ENCODE peak calls at places on chromosomes 11 and 22, in ten cellular contexts. One of them, this sample, is unnamed.

GRCh38 chr11:72568861-72569260 is 105.4 kb downstream of the PDE2A start:
- DNase-seq in cardiac fibroblast: no peak
- DNase-seq in A549: no peak
- DNase-seq in fibroblast of villous mesenchyme: peak; percentile 34
- DNase-seq in left ventricle myocardium inferior: no peak
- DNase-seq in ovary: no peak
- DNase-seq in right lobe of liver: no peak
- DNase-seq in fibroblast of the aortic adventitia: peak; percentile 34
- DNase-seq in transverse colon: no peak
- DNase-seq in body of pancreas: no peak
- DNase-seq in this sample: peak; percentile 35

GRCh38 chr11:118010738-118011461 is 24.7 kb downstream of the IL10RA start:
- DNase-seq in fibroblast of villous mesenchyme: no peak
- DNase-seq in right lobe of liver: peak; percentile 61
- DNase-seq in body of pancreas: peak; percentile 76
- DNase-seq in fibroblast of the aortic adventitia: no peak
- DNase-seq in A549: no peak
- DNase-seq in left ventricle myocardium inferior: peak; percentile 56
- DNase-seq in ovary: no peak
- DNase-seq in transverse colon: peak; percentile 82
- DNase-seq in cardiac fibroblast: no peak
- DNase-seq in this sample: no peak

GRCh38 chr11:11521306-11522002 is 100.4 kb downstream of the GALNT18 start:
- DNase-seq in ovary: no peak
- DNase-seq in right lobe of liver: no peak
- DNase-seq in fibroblast of villous mesenchyme: no peak
- DNase-seq in left ventricle myocardium inferior: no peak
- DNase-seq in fibroblast of the aortic adventitia: no peak
- DNase-seq in A549: no peak
- DNase-seq in body of pancreas: no peak
- DNase-seq in transverse colon: no peak
- DNase-seq in cardiac fibroblast: no peak
- DNase-seq in this sample: no peak

GRCh38 chr22:26570126-26570525 is 19.8 kb downstream of the TPST2 start:
- DNase-seq in right lobe of liver: no peak
- DNase-seq in cardiac fibroblast: no peak
- DNase-seq in fibroblast of villous mesenchyme: no peak
- DNase-seq in fibroblast of the aortic adventitia: no peak
- DNase-seq in left ventricle myocardium inferior: no peak
- DNase-seq in A549: no peak
- DNase-seq in ovary: no peak
- DNase-seq in transverse colon: no peak
- DNase-seq in body of pancreas: no peak
- DNase-seq in this sample: no peak

GRCh38 chr11:80034801-80035200 is 594.0 kb upstream of the TENM4 start:
- DNase-seq in body of pancreas: no peak
- DNase-seq in A549: no peak
- DNase-seq in right lobe of liver: no peak
- DNase-seq in transverse colon: no peak
- DNase-seq in left ventricle myocardium inferior: no peak
- DNase-seq in ovary: no peak
- DNase-seq in fibroblast of villous mesenchyme: no peak
- DNase-seq in fibroblast of the aortic adventitia: no peak
- DNase-seq in cardiac fibroblast: no peak
- DNase-seq in this sample: no peak

GRCh38 chr11:44622721-44623258 is 57.3 kb downstream of the CD82 start:
- DNase-seq in transverse colon: no peak
- DNase-seq in left ventricle myocardium inferior: no peak
- DNase-seq in A549: no peak
- DNase-seq in ovary: peak; percentile 16
- DNase-seq in body of pancreas: no peak
- DNase-seq in right lobe of liver: no peak
- DNase-seq in cardiac fibroblast: no peak
- DNase-seq in fibroblast of villous mesenchyme: no peak
- DNase-seq in fibroblast of the aortic adventitia: no peak
- DNase-seq in this sample: no peak

GRCh38 chr11:80441821-80442220 is 1001.0 kb upstream of the TENM4 start:
- DNase-seq in fibroblast of the aortic adventitia: no peak
- DNase-seq in ovary: no peak
- DNase-seq in body of pancreas: no peak
- DNase-seq in fibroblast of villous mesenchyme: no peak
- DNase-seq in A549: no peak
- DNase-seq in right lobe of liver: no peak
- DNase-seq in transverse colon: no peak
- DNase-seq in cardiac fibroblast: no peak
- DNase-seq in left ventricle myocardium inferior: no peak
- DNase-seq in this sample: no peak

GRCh38 chr11:3906166-3906565 is 50.7 kb downstream of the STIM1 start:
- DNase-seq in fibroblast of the aortic adventitia: no peak
- DNase-seq in transverse colon: no peak
- DNase-seq in ovary: no peak
- DNase-seq in A549: peak; percentile 20
- DNase-seq in right lobe of liver: no peak
- DNase-seq in body of pancreas: no peak
- DNase-seq in cardiac fibroblast: no peak
- DNase-seq in fibroblast of villous mesenchyme: no peak
- DNase-seq in left ventricle myocardium inferior: no peak
- DNase-seq in this sample: no peak

GRCh38 chr22:30714062-30714461 is 19.4 kb downstream of the OSBP2 start:
- DNase-seq in left ventricle myocardium inferior: no peak
- DNase-seq in A549: no peak
- DNase-seq in right lobe of liver: no peak
- DNase-seq in body of pancreas: no peak
- DNase-seq in ovary: no peak
- DNase-seq in fibroblast of villous mesenchyme: no peak
- DNase-seq in transverse colon: no peak
- DNase-seq in fibroblast of the aortic adventitia: no peak
- DNase-seq in cardiac fibroblast: no peak
- DNase-seq in this sample: no peak

GRCh38 chr11:119445356-119445755 is 22.4 kb upstream of the THY1 start:
- DNase-seq in ovary: no peak
- DNase-seq in fibroblast of the aortic adventitia: no peak
- DNase-seq in transverse colon: no peak
- DNase-seq in fibroblast of villous mesenchyme: no peak
- DNase-seq in cardiac fibroblast: no peak
- DNase-seq in left ventricle myocardium inferior: no peak
- DNase-seq in body of pancreas: no peak
- DNase-seq in A549: no peak
- DNase-seq in right lobe of liver: no peak
- DNase-seq in this sample: peak; percentile 52

GRCh38 chr11:119615003-119615878 is 113.8 kb downstream of the NECTIN1 start:
- DNase-seq in fibroblast of the aortic adventitia: peak; percentile 80
- DNase-seq in cardiac fibroblast: peak; percentile 75
- DNase-seq in transverse colon: no peak
- DNase-seq in ovary: no peak
- DNase-seq in body of pancreas: peak; percentile 46
- DNase-seq in fibroblast of villous mesenchyme: peak; percentile 81
- DNase-seq in right lobe of liver: no peak
- DNase-seq in A549: peak; percentile 65
- DNase-seq in left ventricle myocardium inferior: no peak
- DNase-seq in this sample: peak; percentile 68

GRCh38 chr22:40368016-40368415 is 2.4 kb upstream of the SGSM3 start:
- DNase-seq in body of pancreas: no peak
- DNase-seq in ovary: no peak
- DNase-seq in cardiac fibroblast: no peak
- DNase-seq in A549: no peak
- DNase-seq in fibroblast of villous mesenchyme: no peak
- DNase-seq in right lobe of liver: no peak
- DNase-seq in left ventricle myocardium inferior: no peak
- DNase-seq in fibroblast of the aortic adventitia: no peak
- DNase-seq in transverse colon: no peak
- DNase-seq in this sample: no peak

GRCh38 chr11:1631066-1631568 is 1.5 kb downstream of the KRTAP5-5 start:
- DNase-seq in left ventricle myocardium inferior: no peak
- DNase-seq in ovary: no peak
- DNase-seq in cardiac fibroblast: no peak
- DNase-seq in transverse colon: no peak
- DNase-seq in A549: no peak
- DNase-seq in right lobe of liver: no peak
- DNase-seq in body of pancreas: no peak
- DNase-seq in fibroblast of villous mesenchyme: no peak
- DNase-seq in fibroblast of the aortic adventitia: no peak
- DNase-seq in this sample: no peak

GRCh38 chr11:117733311-117733710 is 63.7 kb downstream of the DSCAML1 start:
- DNase-seq in fibroblast of the aortic adventitia: no peak
- DNase-seq in cardiac fibroblast: no peak
- DNase-seq in body of pancreas: no peak
- DNase-seq in ovary: no peak
- DNase-seq in left ventricle myocardium inferior: no peak
- DNase-seq in A549: no peak
- DNase-seq in fibroblast of villous mesenchyme: no peak
- DNase-seq in transverse colon: no peak
- DNase-seq in right lobe of liver: no peak
- DNase-seq in this sample: no peak

GRCh38 chr22:30132290-30132996 is 52.2 kb downstream of the HORMAD2 start:
- DNase-seq in right lobe of liver: no peak
- DNase-seq in ovary: no peak
- DNase-seq in fibroblast of the aortic adventitia: no peak
- DNase-seq in cardiac fibroblast: no peak
- DNase-seq in left ventricle myocardium inferior: no peak
- DNase-seq in body of pancreas: no peak
- DNase-seq in A549: no peak
- DNase-seq in transverse colon: no peak
- DNase-seq in fibroblast of villous mesenchyme: no peak
- DNase-seq in this sample: no peak

GRCh38 chr11:28735511-28735910 is 627.3 kb downstream of the METTL15 start:
- DNase-seq in fibroblast of the aortic adventitia: no peak
- DNase-seq in fibroblast of villous mesenchyme: no peak
- DNase-seq in right lobe of liver: no peak
- DNase-seq in transverse colon: no peak
- DNase-seq in left ventricle myocardium inferior: no peak
- DNase-seq in A549: no peak
- DNase-seq in cardiac fibroblast: no peak
- DNase-seq in body of pancreas: no peak
- DNase-seq in ovary: no peak
- DNase-seq in this sample: no peak

GRCh38 chr11:8330416-8330815 is 66.7 kb upstream of the LMO1 start:
- DNase-seq in A549: no peak
- DNase-seq in fibroblast of villous mesenchyme: no peak
- DNase-seq in fibroblast of the aortic adventitia: no peak
- DNase-seq in transverse colon: no peak
- DNase-seq in body of pancreas: no peak
- DNase-seq in left ventricle myocardium inferior: no peak
- DNase-seq in cardiac fibroblast: no peak
- DNase-seq in ovary: peak; percentile 52
- DNase-seq in right lobe of liver: no peak
- DNase-seq in this sample: no peak
- H3K4me3 ChIP-seq in A549: no peak overlapping the region
- H3K4me3 ChIP-seq in fibroblast of villous mesenchyme: no peak overlapping the region
- H3K4me3 ChIP-seq in fibroblast of the aortic adventitia: no peak overlapping the region
- H3K4me3 ChIP-seq in transverse colon: no peak overlapping the region
- H3K4me3 ChIP-seq in body of pancreas: no peak overlapping the region
- H3K4me3 ChIP-seq in left ventricle myocardium inferior: no peak overlapping the region
- H3K4me3 ChIP-seq in cardiac fibroblast: no peak overlapping the region
- H3K4me3 ChIP-seq in ovary: no peak overlapping the region
- H3K4me3 ChIP-seq in right lobe of liver: no peak overlapping the region
- H3K4me3 ChIP-seq in this sample: no peak overlapping the region

DNA sequence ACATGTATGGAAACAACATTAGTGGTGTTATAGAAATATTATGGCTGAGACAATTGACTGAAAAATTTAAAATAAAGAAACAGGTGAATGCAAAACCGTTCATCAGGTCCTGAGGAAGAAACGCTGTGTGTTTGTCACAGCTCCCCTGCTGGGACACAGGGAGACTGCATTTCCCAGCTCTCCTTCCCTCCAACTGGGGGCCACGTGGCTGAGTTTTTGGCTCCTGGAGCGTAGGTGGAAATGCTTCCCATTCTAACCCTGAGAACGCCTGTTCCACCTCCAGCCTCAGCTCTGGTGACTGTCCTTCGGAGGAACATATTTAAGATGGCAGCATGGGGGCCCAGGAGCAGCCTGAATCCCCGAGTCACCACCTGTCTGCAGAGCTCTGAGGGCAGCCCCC is 398.6 kb downstream of the BRD1 start:
- DNase-seq in fibroblast of the aortic adventitia: no peak
- DNase-seq in A549: no peak
- DNase-seq in right lobe of liver: no peak
- DNase-seq in left ventricle myocardium inferior: no peak
- DNase-seq in body of pancreas: no peak
- DNase-seq in fibroblast of villous mesenchyme: no peak
- DNase-seq in cardiac fibroblast: no peak
- DNase-seq in transverse colon: no peak
- DNase-seq in ovary: no peak
- DNase-seq in this sample: no peak
- TF ChIP-seq CTCF in fibroblast of the aortic adventitia: no peak
- TF ChIP-seq CTCF in A549: no peak
- TF ChIP-seq CTCF in right lobe of liver: no peak
- TF ChIP-seq CTCF in left ventricle myocardium inferior: no peak
- TF ChIP-seq CTCF in body of pancreas: no peak
- TF ChIP-seq CTCF in fibroblast of villous mesenchyme: no peak
- TF ChIP-seq CTCF in cardiac fibroblast: no peak
- TF ChIP-seq CTCF in transverse colon: no peak
- TF ChIP-seq CTCF in ovary: no peak
- TF ChIP-seq CTCF in this sample: no peak

DNA sequence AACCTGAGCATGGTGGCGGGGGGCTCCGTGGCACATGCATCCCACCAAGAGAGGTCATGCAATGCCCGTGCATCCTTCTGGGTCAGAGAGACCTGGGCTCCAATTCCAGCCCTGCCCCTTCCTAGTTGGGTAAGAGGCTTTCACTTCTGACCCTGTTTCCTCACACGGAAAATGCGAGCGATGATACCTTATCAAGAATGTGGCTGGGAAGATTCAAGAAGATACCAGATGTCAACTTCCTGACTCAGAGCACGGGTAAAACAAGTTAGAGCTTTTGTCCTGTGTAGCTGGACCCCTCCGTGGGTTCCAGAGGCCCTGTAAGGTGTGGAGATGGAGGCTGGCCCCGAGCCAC is 8.7 kb upstream of the DGKZ start:
- DNase-seq in cardiac fibroblast: no peak
- DNase-seq in transverse colon: no peak
- DNase-seq in fibroblast of villous mesenchyme: peak; percentile 87
- DNase-seq in right lobe of liver: no peak
- DNase-seq in A549: no peak
- DNase-seq in ovary: no peak
- DNase-seq in left ventricle myocardium inferior: no peak
- DNase-seq in body of pancreas: no peak
- DNase-seq in fibroblast of the aortic adventitia: no peak
- DNase-seq in this sample: no peak
- H3K4me3 ChIP-seq in cardiac fibroblast: no peak overlapping the region
- H3K4me3 ChIP-seq in transverse colon: no peak overlapping the region
- H3K4me3 ChIP-seq in fibroblast of villous mesenchyme: no peak overlapping the region
- H3K4me3 ChIP-seq in right lobe of liver: no peak overlapping the region
- H3K4me3 ChIP-seq in A549: no peak overlapping the region
- H3K4me3 ChIP-seq in ovary: no peak overlapping the region
- H3K4me3 ChIP-seq in left ventricle myocardium inferior: peak overlapping the region; percentile 57
- H3K4me3 ChIP-seq in body of pancreas: no peak overlapping the region
- H3K4me3 ChIP-seq in fibroblast of the aortic adventitia: no peak overlapping the region
- H3K4me3 ChIP-seq in this sample: no peak overlapping the region

DNA sequence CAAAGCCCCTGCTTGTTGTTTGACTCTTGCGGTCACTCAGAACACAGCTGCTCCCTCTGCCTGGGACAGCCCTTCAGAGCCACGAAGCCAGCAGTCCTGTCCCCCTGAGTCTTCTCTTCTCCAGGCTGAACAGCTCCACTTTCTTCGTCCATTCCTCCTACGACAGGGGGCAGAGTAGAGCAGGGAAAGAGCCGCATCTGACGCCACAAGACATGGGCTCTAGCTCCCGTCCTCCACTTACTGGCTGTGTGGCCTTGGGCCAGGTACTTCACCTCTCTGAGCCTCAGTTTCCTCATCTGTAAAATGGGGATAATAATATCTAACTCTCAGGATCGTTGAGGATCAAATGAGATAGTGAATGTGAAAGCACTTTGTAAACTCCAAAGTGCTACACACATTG is 29.9 kb downstream of the CHRDL2 start:
- DNase-seq in left ventricle myocardium inferior: no peak
- DNase-seq in ovary: no peak
- DNase-seq in fibroblast of the aortic adventitia: no peak
- DNase-seq in cardiac fibroblast: peak; percentile 15
- DNase-seq in A549: no peak
- DNase-seq in right lobe of liver: no peak
- DNase-seq in body of pancreas: no peak
- DNase-seq in transverse colon: no peak
- DNase-seq in fibroblast of villous mesenchyme: no peak
- DNase-seq in this sample: no peak
- TF ChIP-seq CTCF in left ventricle myocardium inferior: no peak
- TF ChIP-seq CTCF in ovary: no peak
- TF ChIP-seq CTCF in fibroblast of the aortic adventitia: peak; percentile 30
- TF ChIP-seq CTCF in cardiac fibroblast: peak; percentile 43
- TF ChIP-seq CTCF in A549: peak; percentile 27
- TF ChIP-seq CTCF in right lobe of liver: no peak
- TF ChIP-seq CTCF in body of pancreas: no peak
- TF ChIP-seq CTCF in transverse colon: no peak
- TF ChIP-seq CTCF in fibroblast of villous mesenchyme: peak; percentile 31
- TF ChIP-seq CTCF in this sample: no peak

This sample was measured in foreskin fibroblast.